ENCODE peak calls at places on chromosomes 2 and 18, in seven cellular contexts. One of them, this sample, is unnamed. For H3K36me3, the result is how much of the 10 kb centered on the place peaks cover.

GRCh38 chr2:128474014-128474961 is 155.6 kb upstream of the HS6ST1 start:
- DNase-seq in body of pancreas: no peak
- DNase-seq in adipocyte: no peak
- DNase-seq in hepatocyte: no peak
- DNase-seq in neuronal stem cell: no peak
- DNase-seq in adrenal gland: peak
- DNase-seq in CD8-positive, alpha-beta T cell: no peak
- DNase-seq in this sample: no peak

GRCh38 chr2:24702800-24703199 is 90.4 kb downstream of the PTRHD1 start:
- DNase-seq in body of pancreas: no peak
- DNase-seq in adipocyte: peak
- DNase-seq in hepatocyte: no peak
- DNase-seq in neuronal stem cell: no peak
- DNase-seq in adrenal gland: no peak
- DNase-seq in CD8-positive, alpha-beta T cell: no peak
- DNase-seq in this sample: no peak

GRCh38 chr2:47653909-47654789 is 128.8 kb upstream of the MSH6 start:
- DNase-seq in body of pancreas: peak
- DNase-seq in adipocyte: no peak
- DNase-seq in hepatocyte: peak
- DNase-seq in neuronal stem cell: peak
- DNase-seq in adrenal gland: peak
- DNase-seq in CD8-positive, alpha-beta T cell: no peak
- DNase-seq in this sample: no peak

GRCh38 chr2:151162185-151162584 is 99.5 kb downstream of the RBM43 start:
- DNase-seq in body of pancreas: no peak
- DNase-seq in adipocyte: peak
- DNase-seq in hepatocyte: peak
- DNase-seq in neuronal stem cell: no peak
- DNase-seq in adrenal gland: no peak
- DNase-seq in CD8-positive, alpha-beta T cell: no peak
- DNase-seq in this sample: no peak

GRCh38 chr2:230762317-230762896 is 49.8 kb downstream of the CAB39 start:
- DNase-seq in body of pancreas: no peak
- DNase-seq in adipocyte: peak
- DNase-seq in hepatocyte: peak
- DNase-seq in neuronal stem cell: peak
- DNase-seq in adrenal gland: no peak
- DNase-seq in CD8-positive, alpha-beta T cell: no peak
- DNase-seq in this sample: peak

GRCh38 chr2:23381084-23381483 is 3.9 kb upstream of the KLHL29 start:
- DNase-seq in body of pancreas: peak
- DNase-seq in adipocyte: peak
- DNase-seq in hepatocyte: no peak
- DNase-seq in neuronal stem cell: no peak
- DNase-seq in adrenal gland: peak
- DNase-seq in CD8-positive, alpha-beta T cell: no peak
- DNase-seq in this sample: peak

GRCh38 chr2:219829968-219830738 is 202.7 kb downstream of the SLC4A3 start:
- DNase-seq in body of pancreas: no peak
- DNase-seq in adipocyte: no peak
- DNase-seq in hepatocyte: no peak
- DNase-seq in neuronal stem cell: no peak
- DNase-seq in adrenal gland: no peak
- DNase-seq in CD8-positive, alpha-beta T cell: no peak
- DNase-seq in this sample: no peak

GRCh38 chr2:105081006-105081701 is 43.3 kb downstream of the MRPS9 start:
- DNase-seq in body of pancreas: no peak
- DNase-seq in adipocyte: peak
- DNase-seq in hepatocyte: no peak
- DNase-seq in neuronal stem cell: no peak
- DNase-seq in adrenal gland: no peak
- DNase-seq in CD8-positive, alpha-beta T cell: no peak
- DNase-seq in this sample: no peak

GRCh38 chr2:31553362-31553761 is 27.4 kb downstream of the SRD5A2 start:
- DNase-seq in body of pancreas: no peak
- DNase-seq in adipocyte: no peak
- DNase-seq in hepatocyte: no peak
- DNase-seq in neuronal stem cell: no peak
- DNase-seq in adrenal gland: no peak
- DNase-seq in CD8-positive, alpha-beta T cell: no peak
- DNase-seq in this sample: no peak

GRCh38 chr2:221461911-221462310 is 110.2 kb downstream of the EPHA4 start:
- DNase-seq in body of pancreas: no peak
- DNase-seq in adipocyte: peak
- DNase-seq in hepatocyte: no peak
- DNase-seq in neuronal stem cell: no peak
- DNase-seq in adrenal gland: no peak
- DNase-seq in CD8-positive, alpha-beta T cell: no peak
- DNase-seq in this sample: no peak

GRCh38 chr2:190636362-190636761 is 12.5 kb upstream of the NAB1 start:
- DNase-seq in body of pancreas: no peak
- DNase-seq in adipocyte: peak
- DNase-seq in hepatocyte: no peak
- DNase-seq in neuronal stem cell: no peak
- DNase-seq in adrenal gland: no peak
- DNase-seq in CD8-positive, alpha-beta T cell: no peak
- DNase-seq in this sample: no peak

GRCh38 chr18:297936-298335 is 30.1 kb upstream of the THOC1 start:
- DNase-seq in body of pancreas: no peak
- DNase-seq in adipocyte: no peak
- DNase-seq in hepatocyte: no peak
- DNase-seq in neuronal stem cell: no peak
- DNase-seq in adrenal gland: no peak
- DNase-seq in CD8-positive, alpha-beta T cell: no peak
- DNase-seq in this sample: no peak

GRCh38 chr2:237943395-237944094 is 23.3 kb upstream of the UBE2F start:
- DNase-seq in body of pancreas: peak
- DNase-seq in adipocyte: no peak
- DNase-seq in hepatocyte: no peak
- DNase-seq in neuronal stem cell: no peak
- DNase-seq in adrenal gland: no peak
- DNase-seq in CD8-positive, alpha-beta T cell: no peak
- DNase-seq in this sample: no peak

GRCh38 chr2:127448526-127448925 is 30.3 kb downstream of the PROC start:
- DNase-seq in body of pancreas: no peak
- DNase-seq in adipocyte: peak
- DNase-seq in hepatocyte: no peak
- DNase-seq in neuronal stem cell: no peak
- DNase-seq in adrenal gland: no peak
- DNase-seq in CD8-positive, alpha-beta T cell: no peak
- DNase-seq in this sample: no peak

GRCh38 chr2:8239402-8240127 is 442.3 kb upstream of the ID2 start:
- DNase-seq in body of pancreas: no peak
- DNase-seq in adipocyte: no peak
- DNase-seq in hepatocyte: no peak
- DNase-seq in neuronal stem cell: no peak
- DNase-seq in adrenal gland: no peak
- DNase-seq in CD8-positive, alpha-beta T cell: no peak
- DNase-seq in this sample: no peak

GRCh38 chr2:46435796-46436360 is 43.5 kb upstream of the TMEM247 start:
- DNase-seq in body of pancreas: no peak
- DNase-seq in adipocyte: no peak
- DNase-seq in hepatocyte: no peak
- DNase-seq in neuronal stem cell: no peak
- DNase-seq in adrenal gland: no peak
- DNase-seq in CD8-positive, alpha-beta T cell: no peak
- DNase-seq in this sample: no peak

GRCh38 chr2:230805353-230806017 is 59.3 kb upstream of the ITM2C start:
- DNase-seq in body of pancreas: no peak
- DNase-seq in adipocyte: no peak
- DNase-seq in hepatocyte: no peak
- DNase-seq in neuronal stem cell: no peak
- DNase-seq in adrenal gland: no peak
- DNase-seq in CD8-positive, alpha-beta T cell: no peak
- DNase-seq in this sample: no peak

GRCh38 chr2:53268086-53268485 is 499.5 kb upstream of the CHAC2 start:
- DNase-seq in body of pancreas: no peak
- DNase-seq in adipocyte: no peak
- DNase-seq in hepatocyte: no peak
- DNase-seq in neuronal stem cell: no peak
- DNase-seq in adrenal gland: no peak
- DNase-seq in CD8-positive, alpha-beta T cell: no peak
- DNase-seq in this sample: no peak

DNA sequence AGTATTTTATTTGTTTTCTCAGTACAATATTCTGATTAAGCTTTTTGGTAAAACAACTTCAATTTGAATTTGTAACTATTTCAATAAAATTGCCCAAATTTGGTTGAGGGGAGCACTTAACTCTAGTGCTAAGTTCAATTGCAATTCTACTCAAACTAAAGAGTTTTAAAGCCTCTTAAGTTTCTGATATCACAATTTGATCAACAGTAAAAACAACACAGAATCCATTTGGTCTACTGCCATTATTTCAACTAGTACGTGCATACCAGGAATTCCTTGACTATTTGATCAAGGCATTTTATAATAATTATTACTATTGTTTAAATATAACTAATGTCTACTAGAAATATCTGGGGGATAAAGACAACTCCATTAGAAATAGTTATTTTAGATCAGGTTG is 150.9 kb downstream of the ROCK1 start:
- DNase-seq in body of pancreas: no peak
- DNase-seq in adipocyte: no peak
- DNase-seq in hepatocyte: no peak
- DNase-seq in neuronal stem cell: no peak
- DNase-seq in adrenal gland: no peak
- DNase-seq in CD8-positive, alpha-beta T cell: no peak
- DNase-seq in this sample: no peak
- H3K36me3 ChIP-seq in body of pancreas: under half
- H3K36me3 ChIP-seq in adipocyte: under half
- H3K36me3 ChIP-seq in hepatocyte: under half
- H3K36me3 ChIP-seq in neuronal stem cell: under half
- H3K36me3 ChIP-seq in adrenal gland: under half
- H3K36me3 ChIP-seq in CD8-positive, alpha-beta T cell: under half
- H3K36me3 ChIP-seq in this sample: under half

GRCh38 chr2:176158306-176158643 is 1.2 kb downstream of the HOXD3 start:
- DNase-seq in body of pancreas: no peak
- DNase-seq in adipocyte: no peak
- DNase-seq in hepatocyte: no peak
- DNase-seq in neuronal stem cell: no peak
- DNase-seq in adrenal gland: no peak
- DNase-seq in CD8-positive, alpha-beta T cell: no peak
- DNase-seq in this sample: no peak

GRCh38 chr2:176157499-176158305 is 595 bp downstream of the HOXD3 start:
- DNase-seq in body of pancreas: no peak
- DNase-seq in adipocyte: no peak
- DNase-seq in hepatocyte: no peak
- DNase-seq in neuronal stem cell: no peak
- DNase-seq in adrenal gland: peak
- DNase-seq in CD8-positive, alpha-beta T cell: no peak
- DNase-seq in this sample: no peak

GRCh38 chr2:176156301-176156958 is 677 bp upstream of the HOXD3 start:
- DNase-seq in body of pancreas: no peak
- DNase-seq in adipocyte: no peak
- DNase-seq in hepatocyte: no peak
- DNase-seq in neuronal stem cell: no peak
- DNase-seq in adrenal gland: no peak
- DNase-seq in CD8-positive, alpha-beta T cell: no peak
- DNase-seq in this sample: no peak

GRCh38 chr2:176155341-176156044 is 1.6 kb upstream of the HOXD3 start:
- DNase-seq in body of pancreas: no peak
- DNase-seq in adipocyte: no peak
- DNase-seq in hepatocyte: no peak
- DNase-seq in neuronal stem cell: no peak
- DNase-seq in adrenal gland: no peak
- DNase-seq in CD8-positive, alpha-beta T cell: no peak
- DNase-seq in this sample: no peak

DNA sequence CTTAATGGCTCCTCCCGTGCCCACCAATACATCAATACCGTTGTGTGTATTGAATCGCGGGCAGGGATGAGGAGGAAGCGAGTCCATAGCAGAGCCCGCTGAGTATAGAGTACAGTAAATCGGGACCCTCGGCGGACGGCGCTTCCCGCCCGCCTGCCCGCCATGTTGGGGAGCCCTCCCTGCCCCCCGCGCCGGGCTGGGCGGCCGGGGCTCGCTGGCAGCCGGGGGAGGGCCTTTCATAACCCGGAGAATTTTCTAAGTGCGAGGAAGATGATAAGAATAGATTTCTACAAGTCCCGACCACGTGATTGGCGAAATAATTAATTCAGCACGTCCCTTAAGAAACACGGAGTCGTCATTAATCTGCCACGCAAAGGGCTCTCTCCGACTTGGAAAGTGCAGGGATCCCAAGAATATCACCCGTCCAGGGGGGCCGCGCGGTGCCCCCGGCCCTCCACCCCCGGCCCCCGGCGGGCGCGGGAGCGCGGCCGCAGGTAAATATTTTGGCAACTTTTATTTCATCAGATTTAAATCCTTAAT is at the start of gene HOXD3:
- DNase-seq in body of pancreas: no peak
- DNase-seq in adipocyte: no peak
- DNase-seq in hepatocyte: no peak
- DNase-seq in neuronal stem cell: no peak
- DNase-seq in adrenal gland: no peak
- DNase-seq in CD8-positive, alpha-beta T cell: no peak
- DNase-seq in this sample: no peak
- H3K4me3 ChIP-seq in body of pancreas: no peak
- H3K4me3 ChIP-seq in adipocyte: peak
- H3K4me3 ChIP-seq in hepatocyte: no peak
- H3K4me3 ChIP-seq in neuronal stem cell: no peak
- H3K4me3 ChIP-seq in adrenal gland: no peak
- H3K4me3 ChIP-seq in CD8-positive, alpha-beta T cell: no peak
- H3K4me3 ChIP-seq in this sample: no peak

DNA sequence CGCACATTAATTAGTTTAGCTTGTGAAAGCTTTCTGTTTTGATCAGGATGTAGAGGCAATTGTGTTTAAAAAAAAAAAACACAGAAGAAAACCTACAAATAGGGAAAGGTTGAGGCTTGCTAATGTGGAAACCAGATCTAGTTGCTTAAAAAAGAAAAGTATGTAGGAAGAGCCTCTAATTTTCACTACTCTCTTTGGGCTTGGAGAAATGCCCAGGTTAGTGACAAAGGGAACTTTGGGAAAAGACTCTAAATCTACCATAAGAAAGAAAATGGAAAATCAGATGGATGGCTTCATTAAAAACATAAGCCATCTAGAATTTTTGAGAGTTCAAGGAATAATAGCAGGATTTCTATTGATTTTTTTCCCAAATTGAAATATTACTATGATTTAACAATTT is 47.3 kb upstream of the SLC38A11 start:
- DNase-seq in body of pancreas: no peak
- DNase-seq in adipocyte: no peak
- DNase-seq in hepatocyte: no peak
- DNase-seq in neuronal stem cell: no peak
- DNase-seq in adrenal gland: no peak
- DNase-seq in CD8-positive, alpha-beta T cell: no peak
- DNase-seq in this sample: no peak
- H3K36me3 ChIP-seq in body of pancreas: under half
- H3K36me3 ChIP-seq in adipocyte: under half
- H3K36me3 ChIP-seq in hepatocyte: under half
- H3K36me3 ChIP-seq in neuronal stem cell: under half
- H3K36me3 ChIP-seq in adrenal gland: under half
- H3K36me3 ChIP-seq in CD8-positive, alpha-beta T cell: under half
- H3K36me3 ChIP-seq in this sample: under half

DNA sequence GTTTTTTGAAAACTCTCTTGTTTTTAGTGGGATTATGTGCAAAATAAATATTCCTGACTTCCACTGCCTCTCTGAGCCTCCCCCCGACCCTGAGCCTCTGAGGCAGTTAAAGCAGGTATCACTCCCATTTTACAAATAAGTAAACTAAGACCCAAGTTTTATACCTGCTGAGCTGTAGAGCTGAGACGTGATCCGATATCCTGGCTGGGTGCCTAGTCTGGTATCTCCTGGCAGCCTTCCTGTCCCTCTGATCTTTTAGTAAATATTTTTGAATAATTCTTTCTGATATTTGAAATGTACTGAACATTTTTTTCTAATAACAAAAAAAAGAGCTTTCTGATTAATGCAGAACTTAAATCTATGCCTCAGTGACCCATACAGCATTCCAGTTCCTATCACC is 108.3 kb upstream of the NOSTRIN start:
- DNase-seq in body of pancreas: peak
- DNase-seq in adipocyte: no peak
- DNase-seq in hepatocyte: no peak
- DNase-seq in neuronal stem cell: no peak
- DNase-seq in adrenal gland: no peak
- DNase-seq in CD8-positive, alpha-beta T cell: no peak
- DNase-seq in this sample: no peak
- H3K4me3 ChIP-seq in body of pancreas: no peak
- H3K4me3 ChIP-seq in adipocyte: no peak
- H3K4me3 ChIP-seq in hepatocyte: no peak
- H3K4me3 ChIP-seq in neuronal stem cell: no peak
- H3K4me3 ChIP-seq in adrenal gland: no peak
- H3K4me3 ChIP-seq in CD8-positive, alpha-beta T cell: no peak
- H3K4me3 ChIP-seq in this sample: no peak

This sample was measured in MG63.